ENCODE peak calls at places on chromosome 3, in six cellular contexts. One of them, this sample, is unnamed.

GRCh38 chr3:88986834-88987233 is 120.6 kb upstream of the EPHA3 start:
- DNase-seq in dorsolateral prefrontal cortex: no peak
- DNase-seq in H1: no peak
- DNase-seq in GM12865: no peak
- DNase-seq in nephron progenitor cell: no peak
- DNase-seq in uterus: no peak
- DNase-seq in this sample: no peak

GRCh38 chr3:129563332-129563731 is 20.4 kb downstream of the H1-8 start:
- DNase-seq in dorsolateral prefrontal cortex: no peak
- DNase-seq in uterus: no peak
- DNase-seq in H1: no peak
- DNase-seq in GM12865: no peak
- DNase-seq in nephron progenitor cell: no peak
- DNase-seq in this sample: no peak

GRCh38 chr3:48682786-48683185 is 2.9 kb downstream of the NCKIPSD start:
- DNase-seq in uterus: no peak
- DNase-seq in dorsolateral prefrontal cortex: no peak
- DNase-seq in H1: no peak
- DNase-seq in GM12865: no peak
- DNase-seq in nephron progenitor cell: no peak
- DNase-seq in this sample: no peak

GRCh38 chr3:148796799-148797198 is 30.8 kb upstream of the CPB1 start:
- DNase-seq in GM12865: no peak
- DNase-seq in nephron progenitor cell: no peak
- DNase-seq in dorsolateral prefrontal cortex: no peak
- DNase-seq in H1: no peak
- DNase-seq in uterus: no peak
- DNase-seq in this sample: no peak

GRCh38 chr3:48847053-48847585 is 555 bp downstream of the PRKAR2A start:
- DNase-seq in dorsolateral prefrontal cortex: peak
- DNase-seq in GM12865: peak
- DNase-seq in nephron progenitor cell: peak
- DNase-seq in H1: peak
- DNase-seq in uterus: peak
- DNase-seq in this sample: peak

GRCh38 chr3:191366675-191367074 is 36.3 kb upstream of the UTS2B start:
- DNase-seq in H1: no peak
- DNase-seq in GM12865: no peak
- DNase-seq in nephron progenitor cell: no peak
- DNase-seq in dorsolateral prefrontal cortex: no peak
- DNase-seq in uterus: no peak
- DNase-seq in this sample: no peak

GRCh38 chr3:51422211-51422610 is 31.1 kb downstream of the RBM15B start:
- DNase-seq in uterus: no peak
- DNase-seq in dorsolateral prefrontal cortex: no peak
- DNase-seq in H1: no peak
- DNase-seq in nephron progenitor cell: no peak
- DNase-seq in GM12865: no peak
- DNase-seq in this sample: no peak

GRCh38 chr3:113626513-113627371 is 69.7 kb downstream of the USF3 start:
- DNase-seq in H1: peak
- DNase-seq in GM12865: peak
- DNase-seq in dorsolateral prefrontal cortex: peak
- DNase-seq in nephron progenitor cell: peak
- DNase-seq in uterus: peak
- DNase-seq in this sample: no peak

GRCh38 chr3:46466273-46466672 is 1.6 kb upstream of the LTF start:
- DNase-seq in dorsolateral prefrontal cortex: no peak
- DNase-seq in uterus: no peak
- DNase-seq in nephron progenitor cell: no peak
- DNase-seq in H1: no peak
- DNase-seq in GM12865: no peak
- DNase-seq in this sample: no peak

GRCh38 chr3:25661694-25662455 is 2.8 kb downstream of the TOP2B start:
- DNase-seq in H1: no peak
- DNase-seq in GM12865: no peak
- DNase-seq in nephron progenitor cell: no peak
- DNase-seq in uterus: no peak
- DNase-seq in dorsolateral prefrontal cortex: no peak
- DNase-seq in this sample: no peak

GRCh38 chr3:153260681-153261080 is 98.7 kb downstream of the RAP2B start:
- DNase-seq in uterus: no peak
- DNase-seq in H1: no peak
- DNase-seq in nephron progenitor cell: no peak
- DNase-seq in GM12865: no peak
- DNase-seq in dorsolateral prefrontal cortex: no peak
- DNase-seq in this sample: no peak

GRCh38 chr3:187072582-187072981 is 66.7 kb downstream of the RPL39L start:
- DNase-seq in H1: no peak
- DNase-seq in dorsolateral prefrontal cortex: no peak
- DNase-seq in uterus: no peak
- DNase-seq in nephron progenitor cell: no peak
- DNase-seq in GM12865: peak
- DNase-seq in this sample: no peak

GRCh38 chr3:97975466-97975865 is 3.2 kb upstream of the RIOX2 start:
- DNase-seq in H1: no peak
- DNase-seq in dorsolateral prefrontal cortex: no peak
- DNase-seq in GM12865: no peak
- DNase-seq in nephron progenitor cell: no peak
- DNase-seq in uterus: no peak
- DNase-seq in this sample: no peak

GRCh38 chr3:160084998-160085397 is 96.4 kb downstream of the IL12A start:
- DNase-seq in H1: no peak
- DNase-seq in nephron progenitor cell: no peak
- DNase-seq in GM12865: no peak
- DNase-seq in dorsolateral prefrontal cortex: no peak
- DNase-seq in uterus: no peak
- DNase-seq in this sample: no peak

GRCh38 chr3:176920806-176921205 is 276.5 kb downstream of the TBL1XR1 start:
- DNase-seq in nephron progenitor cell: no peak
- DNase-seq in H1: no peak
- DNase-seq in uterus: no peak
- DNase-seq in dorsolateral prefrontal cortex: no peak
- DNase-seq in GM12865: no peak
- DNase-seq in this sample: no peak

GRCh38 chr3:151452814-151453213 is 8.0 kb downstream of the IGSF10 start:
- DNase-seq in dorsolateral prefrontal cortex: no peak
- DNase-seq in uterus: no peak
- DNase-seq in nephron progenitor cell: no peak
- DNase-seq in GM12865: no peak
- DNase-seq in H1: no peak
- DNase-seq in this sample: no peak

GRCh38 chr3:64681827-64682226 is 6.0 kb downstream of the ADAMTS9 start:
- DNase-seq in H1: no peak
- DNase-seq in dorsolateral prefrontal cortex: no peak
- DNase-seq in uterus: no peak
- DNase-seq in nephron progenitor cell: no peak
- DNase-seq in GM12865: no peak
- DNase-seq in this sample: no peak

GRCh38 chr3:64677961-64678716 is 9.7 kb downstream of the ADAMTS9 start:
- DNase-seq in uterus: no peak
- DNase-seq in H1: no peak
- DNase-seq in GM12865: no peak
- DNase-seq in nephron progenitor cell: no peak
- DNase-seq in dorsolateral prefrontal cortex: no peak
- DNase-seq in this sample: no peak

GRCh38 chr3:64680334-64680733 is 7.5 kb downstream of the ADAMTS9 start:
- DNase-seq in GM12865: no peak
- DNase-seq in uterus: no peak
- DNase-seq in H1: no peak
- DNase-seq in nephron progenitor cell: no peak
- DNase-seq in dorsolateral prefrontal cortex: no peak
- DNase-seq in this sample: no peak

GRCh38 chr3:64684715-64685261 is 3.0 kb downstream of the ADAMTS9 start:
- DNase-seq in H1: no peak
- DNase-seq in GM12865: no peak
- DNase-seq in uterus: peak
- DNase-seq in dorsolateral prefrontal cortex: no peak
- DNase-seq in nephron progenitor cell: peak
- DNase-seq in this sample: no peak

GRCh38 chr3:64681015-64681414 is 6.8 kb downstream of the ADAMTS9 start:
- DNase-seq in uterus: no peak
- DNase-seq in H1: no peak
- DNase-seq in GM12865: no peak
- DNase-seq in dorsolateral prefrontal cortex: no peak
- DNase-seq in nephron progenitor cell: no peak
- DNase-seq in this sample: no peak
- TF ChIP-seq CTCF in uterus: no peak
- TF ChIP-seq CTCF in H1: no peak
- TF ChIP-seq CTCF in GM12865: no peak
- TF ChIP-seq CTCF in dorsolateral prefrontal cortex: no peak
- TF ChIP-seq CTCF in nephron progenitor cell: no peak
- TF ChIP-seq CTCF in this sample: no peak

GRCh38 chr3:55818485-55818884 is 331.4 kb upstream of the WNT5A start:
- DNase-seq in dorsolateral prefrontal cortex: no peak
- DNase-seq in H1: no peak
- DNase-seq in uterus: no peak
- DNase-seq in GM12865: peak
- DNase-seq in nephron progenitor cell: no peak
- DNase-seq in this sample: no peak
- TF ChIP-seq CTCF in dorsolateral prefrontal cortex: peak
- TF ChIP-seq CTCF in H1: peak
- TF ChIP-seq CTCF in uterus: no peak
- TF ChIP-seq CTCF in GM12865: no peak
- TF ChIP-seq CTCF in nephron progenitor cell: no peak
- TF ChIP-seq CTCF in this sample: peak

DNA sequence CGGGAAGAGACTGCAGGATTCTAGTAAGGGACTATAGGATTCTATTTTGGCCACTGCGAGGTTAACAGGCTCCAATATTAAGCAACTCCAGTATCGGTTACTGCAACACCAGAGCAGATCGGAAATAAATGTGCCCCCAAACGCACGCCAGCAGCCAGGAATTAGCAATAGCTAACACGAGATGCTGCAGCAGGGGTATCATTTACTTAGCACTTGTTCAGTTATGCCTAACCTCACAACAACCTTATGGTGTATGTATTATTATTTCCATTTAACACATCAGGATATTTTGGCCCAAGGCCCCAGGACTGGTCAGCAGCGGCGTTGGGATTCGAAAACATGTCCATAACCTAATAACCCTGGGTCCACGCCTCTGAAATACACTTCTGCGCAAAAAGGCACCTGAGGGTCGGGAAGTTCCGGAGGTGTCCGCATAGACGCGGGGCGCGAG is 795 bp downstream of the PIK3CB start:
- DNase-seq in dorsolateral prefrontal cortex: peak
- DNase-seq in H1: no peak
- DNase-seq in nephron progenitor cell: peak
- DNase-seq in uterus: peak
- DNase-seq in GM12865: peak
- DNase-seq in this sample: no peak
- TF ChIP-seq CTCF in dorsolateral prefrontal cortex: no peak
- TF ChIP-seq CTCF in H1: no peak
- TF ChIP-seq CTCF in nephron progenitor cell: no peak
- TF ChIP-seq CTCF in uterus: no peak
- TF ChIP-seq CTCF in GM12865: no peak
- TF ChIP-seq CTCF in this sample: no peak

GRCh38 chr3:72265250-72265649 is 480.3 kb upstream of the PROK2 start:
- DNase-seq in GM12865: no peak
- DNase-seq in nephron progenitor cell: no peak
- DNase-seq in dorsolateral prefrontal cortex: no peak
- DNase-seq in uterus: no peak
- DNase-seq in H1: no peak
- DNase-seq in this sample: no peak
- TF ChIP-seq CTCF in GM12865: no peak
- TF ChIP-seq CTCF in nephron progenitor cell: no peak
- TF ChIP-seq CTCF in dorsolateral prefrontal cortex: peak
- TF ChIP-seq CTCF in uterus: no peak
- TF ChIP-seq CTCF in H1: peak
- TF ChIP-seq CTCF in this sample: peak

DNA sequence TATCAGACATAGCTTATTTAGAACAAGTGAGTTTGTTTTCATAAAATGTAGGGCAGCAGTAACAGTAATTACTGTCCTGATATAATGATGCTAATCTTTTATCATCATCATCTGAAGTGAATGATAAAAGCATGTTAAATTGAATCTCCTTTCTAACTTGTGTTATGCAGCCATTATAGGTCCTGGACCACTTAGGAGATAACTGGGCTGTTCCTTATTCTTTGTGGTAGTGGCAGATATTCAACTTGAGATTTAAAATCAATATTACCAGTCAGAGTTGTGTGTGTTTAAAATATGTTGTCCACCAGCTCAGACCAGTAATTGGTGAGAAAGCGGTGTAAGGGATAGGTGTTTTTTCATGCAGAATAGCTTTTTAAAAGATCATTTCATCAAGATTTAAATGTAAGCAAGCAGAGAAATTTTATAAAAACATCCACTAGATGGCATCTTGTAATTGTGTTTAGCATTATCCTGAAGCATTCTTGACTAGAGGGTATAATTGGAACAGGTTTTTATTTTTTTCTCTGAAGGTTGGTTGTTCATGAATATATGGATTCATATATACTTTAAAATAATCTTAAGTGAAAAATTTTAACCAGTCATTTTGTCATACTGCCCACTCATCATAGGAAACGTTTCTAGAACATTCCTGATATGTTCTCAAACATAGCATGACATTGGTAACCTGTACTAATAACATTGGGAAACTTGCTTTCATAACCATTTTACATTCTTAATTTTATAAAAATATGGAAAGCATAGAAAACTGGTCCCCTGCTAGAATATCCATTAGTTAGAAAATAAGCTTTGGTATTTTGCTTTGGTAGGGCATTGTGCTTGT is 153.9 kb downstream of the BBX start:
- DNase-seq in GM12865: peak
- DNase-seq in nephron progenitor cell: no peak
- DNase-seq in H1: no peak
- DNase-seq in uterus: no peak
- DNase-seq in dorsolateral prefrontal cortex: no peak
- DNase-seq in this sample: no peak
- TF ChIP-seq CTCF in GM12865: peak
- TF ChIP-seq CTCF in nephron progenitor cell: peak
- TF ChIP-seq CTCF in H1: peak
- TF ChIP-seq CTCF in uterus: peak
- TF ChIP-seq CTCF in dorsolateral prefrontal cortex: peak
- TF ChIP-seq CTCF in this sample: peak

DNA sequence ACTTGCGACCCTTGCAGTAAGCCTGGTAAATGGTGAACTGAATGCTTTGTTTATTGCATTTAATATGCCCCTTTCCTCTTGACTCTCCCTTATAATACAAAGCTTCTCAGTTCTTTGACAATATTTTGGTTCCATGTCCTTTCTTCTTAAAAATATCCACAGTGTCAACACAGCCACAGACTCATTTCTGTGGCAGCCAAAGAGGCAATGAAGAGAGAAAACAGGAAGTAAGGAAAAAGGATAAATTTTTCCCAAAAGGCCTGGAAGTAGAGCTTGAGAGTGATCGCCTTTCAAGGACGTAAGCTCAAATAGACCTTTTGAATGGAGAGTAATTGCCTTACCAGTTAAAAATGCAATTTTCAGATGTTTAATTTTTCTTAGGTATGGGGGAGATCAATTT is 59.4 kb downstream of the PEX5L start:
- DNase-seq in GM12865: no peak
- DNase-seq in uterus: no peak
- DNase-seq in dorsolateral prefrontal cortex: no peak
- DNase-seq in nephron progenitor cell: no peak
- DNase-seq in H1: no peak
- DNase-seq in this sample: no peak
- TF ChIP-seq CTCF in GM12865: no peak
- TF ChIP-seq CTCF in uterus: no peak
- TF ChIP-seq CTCF in dorsolateral prefrontal cortex: no peak
- TF ChIP-seq CTCF in nephron progenitor cell: no peak
- TF ChIP-seq CTCF in H1: no peak
- TF ChIP-seq CTCF in this sample: no peak

This sample was measured in D721Med.